ENCODE peak calls at places on chromosomes 12 and 14, in ten cellular contexts. H is GM23338, V is endothelial cell of umbilical vein, R is spleen, N is stomach, W is H1, D is HL-60, X is K562, F is sigmoid colon, P is HepG2. K is an unnamed sample.

GRCh38 chr12:102197789-102198188 is at the start of gene PMCH:
- DNase-seq in V (peak), W (no peak), N (no peak), R (no peak), P (no peak), X (peak), F (no peak), H (no peak), D (no peak), K (no peak)

GRCh38 chr12:1607940-1608782 is 13.8 kb upstream of the FBXL14 start:
- DNase-seq in D (no peak), X (no peak), N (no peak), V (peak), H (no peak), W (no peak), R (no peak), P (no peak), F (no peak), K (no peak)

GRCh38 chr14:38212996-38213395 is 5.3 kb downstream of the SSTR1 start:
- DNase-seq in V (no peak), N (no peak), H (no peak), F (no peak), D (no peak), W (no peak), P (no peak), R (no peak), X (no peak), K (no peak)

GRCh38 chr14:59120931-59121330 is 67.5 kb upstream of the DAAM1 start:
- DNase-seq in H (no peak), F (no peak), N (no peak), P (no peak), R (no peak), W (no peak), X (no peak), D (no peak), V (no peak), K (no peak)

GRCh38 chr12:49086116-49086515 is 8.5 kb downstream of the DHH start:
- DNase-seq in N (no peak), V (no peak), D (no peak), R (no peak), H (no peak), P (no peak), X (no peak), F (no peak), W (no peak), K (no peak)

GRCh38 chr14:68473794-68474193 is 319.1 kb downstream of the ZFP36L1 start:
- DNase-seq in W (no peak), R (no peak), D (peak), X (no peak), H (no peak), V (no peak), N (no peak), P (no peak), F (no peak), K (no peak)

GRCh38 chr12:79877246-79877645 is 57.7 kb downstream of the PPP1R12A start:
- DNase-seq in V (no peak), D (no peak), P (no peak), X (no peak), W (no peak), F (no peak), H (no peak), R (no peak), N (no peak), K (no peak)

GRCh38 chr14:20855652-20856291 is 35.4 kb upstream of the RNASE3 start:
- DNase-seq in W (peak), V (peak), P (peak), X (peak), R (peak), F (no peak), D (peak), H (peak), N (peak), K (no peak)

GRCh38 chr12:29428630-29429029 is 47.7 kb upstream of the ERGIC2 start:
- DNase-seq in H (no peak), X (no peak), P (no peak), W (no peak), D (peak), R (no peak), F (no peak), N (no peak), V (peak), K (no peak)

GRCh38 chr14:70816525-70816924 is 7.2 kb upstream of the MAP3K9 start:
- DNase-seq in N (no peak), P (no peak), F (no peak), V (no peak), D (no peak), R (no peak), H (peak), W (peak), X (no peak), K (no peak)

GRCh38 chr12:78864483-78865296 is at the start of gene SYT1:
- DNase-seq in X (no peak), H (peak), R (peak), V (peak), D (no peak), W (peak), P (no peak), N (no peak), F (peak), K (no peak)
- TF ChIP-seq POLR2AphosphoS5 in X (no peak), H (peak), R (peak), V (peak), D (no peak), W (peak), P (no peak), N (no peak), F (peak), K (no peak)

GRCh38 chr12:120795441-120796178 is 70.0 kb downstream of the ACADS start:
- DNase-seq in R (no peak), V (no peak), N (no peak), W (no peak), P (no peak), D (no peak), X (no peak), H (peak), F (no peak), K (no peak)
- TF ChIP-seq CTCF in R (no peak), V (no peak), N (no peak), W (peak), P (no peak), D (no peak), X (no peak), H (no peak), F (no peak), K (no peak)

DNA sequence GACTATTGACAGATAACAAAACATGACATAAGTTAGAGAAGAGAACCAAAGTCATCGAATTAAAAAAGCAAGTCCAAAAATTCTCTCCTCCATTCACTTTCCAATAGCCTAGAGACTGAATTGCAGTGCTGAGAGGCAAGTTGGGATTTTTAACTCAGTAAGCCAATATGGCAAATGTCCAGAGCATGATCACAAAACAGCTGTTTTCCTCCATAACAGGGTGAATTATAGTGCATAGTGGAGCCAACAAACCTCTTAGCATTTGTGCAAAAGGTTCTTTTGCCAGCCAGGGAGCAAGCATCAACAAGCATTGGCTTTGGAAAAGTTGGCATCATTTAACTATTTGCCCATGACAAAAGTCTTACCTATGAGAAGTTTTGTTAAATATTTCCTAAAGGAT is 458.8 kb upstream of the NOVA1 start:
- DNase-seq in H (no peak), F (no peak), V (no peak), X (no peak), P (no peak), D (no peak), N (no peak), R (no peak), W (no peak), K (no peak)
- TF ChIP-seq POLR2AphosphoS5 in H (no peak), F (no peak), V (no peak), X (no peak), P (no peak), D (no peak), N (no peak), R (no peak), W (no peak), K (no peak)

GRCh38 chr12:402127-402456 is 648 bp downstream of the CCDC77 start:
- DNase-seq in V (peak), N (no peak), X (peak), R (no peak), H (peak), D (no peak), W (no peak), P (peak), F (no peak), K (no peak)
- TF ChIP-seq CTCF in V (no peak), N (no peak), X (peak), R (no peak), H (peak), D (peak), W (peak), P (peak), F (no peak), K (no peak)

GRCh38 chr14:89110110-89110509 is 285.7 kb downstream of the TTC8 start:
- DNase-seq in R (no peak), D (no peak), H (no peak), N (no peak), P (no peak), W (no peak), V (no peak), F (no peak), X (no peak), K (no peak)
- TF ChIP-seq POLR2AphosphoS5 in R (no peak), D (no peak), H (no peak), N (no peak), P (no peak), W (no peak), V (no peak), F (no peak), X (no peak), K (no peak)

DNA sequence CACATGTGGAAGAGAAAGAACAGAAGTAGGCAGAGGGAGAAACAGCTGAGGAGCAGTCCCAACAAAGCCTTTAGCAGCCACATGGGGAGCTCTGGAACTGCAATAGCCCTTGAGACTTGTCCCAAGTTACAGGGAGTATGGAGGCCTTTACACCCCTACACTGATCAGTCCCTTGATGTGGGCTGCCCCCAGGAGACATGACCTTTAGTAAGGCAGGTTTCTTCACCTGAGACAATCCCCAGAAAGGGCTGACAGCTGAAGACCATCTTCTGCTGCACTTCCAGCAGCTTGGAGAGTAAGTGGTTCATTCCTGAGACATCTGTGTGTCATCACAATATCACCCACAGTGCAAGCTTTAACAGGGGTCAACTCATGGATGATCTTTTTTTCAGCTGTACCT is 8.6 kb upstream of the SNAPC1 start:
- DNase-seq in V (no peak), P (peak), N (no peak), H (peak), D (no peak), X (peak), F (no peak), W (no peak), R (no peak), K (no peak)
- TF ChIP-seq CTCF in V (peak), P (no peak), N (no peak), H (peak), D (no peak), X (peak), F (no peak), W (peak), R (no peak), K (no peak)

GRCh38 chr12:64669270-64669842 is 59.1 kb downstream of the RASSF3 start:
- DNase-seq in D (peak), P (peak), X (peak), R (peak), N (peak), W (no peak), H (peak), V (peak), F (peak), K (no peak)
- TF ChIP-seq POLR2AphosphoS5 in D (no peak), P (no peak), X (no peak), R (peak), N (no peak), W (no peak), H (no peak), V (peak), F (no peak), K (no peak)

DNA sequence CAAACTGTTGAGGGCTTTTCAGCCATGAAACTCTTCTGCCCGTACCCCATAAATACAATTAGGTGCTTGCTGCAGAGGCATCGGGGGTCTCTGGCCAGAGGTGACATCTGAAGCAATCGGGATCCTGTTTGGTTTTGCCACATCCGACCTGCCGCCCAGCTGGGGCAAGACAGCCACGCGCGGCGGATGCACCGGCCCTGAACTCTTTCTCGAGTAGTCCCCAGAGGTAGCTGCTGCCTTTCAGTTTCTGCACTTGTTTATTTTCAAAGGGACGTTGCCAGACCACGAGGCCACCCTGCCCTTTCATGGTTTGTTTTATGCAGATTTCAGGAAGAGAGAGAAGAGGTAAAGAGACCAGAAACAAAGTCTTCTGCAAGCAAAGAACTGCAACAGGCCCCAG is 10.6 kb upstream of the MLXIP start:
- DNase-seq in P (no peak), R (peak), X (no peak), F (peak), H (no peak), D (no peak), N (peak), W (no peak), V (peak), K (no peak)
- TF ChIP-seq CTCF in P (no peak), R (no peak), X (no peak), F (no peak), H (no peak), D (no peak), N (no peak), W (no peak), V (no peak), K (no peak)

GRCh38 chr12:130462558-130462924 is 124.9 kb downstream of the PIWIL1 start:
- DNase-seq in P (no peak), W (no peak), D (no peak), N (no peak), F (no peak), H (no peak), X (no peak), R (no peak), V (no peak), K (no peak)
- TF ChIP-seq POLR2AphosphoS5 in P (no peak), W (no peak), D (no peak), N (no peak), F (no peak), H (no peak), X (no peak), R (no peak), V (no peak), K (no peak)